ENCODE peak calls at places on chromosomes 11 and 22, in five cellular contexts. Q is GM23338, P is heart right ventricle, V is AG10803, C is left ventricle myocardium inferior. K is an unnamed sample.
A peak's percentile ranks its signal among the peaks of the same experiment; 100 is the strongest.

GRCh38 chr11:574632-575323 is 1.5 kb upstream of the PHRF1 start:
- DNase-seq in P (no peak), V (no peak), C (no peak), Q (no peak), K (no peak)

GRCh38 chr22:25112538-25113253 is 87.0 kb upstream of the CRYBB3 start:
- DNase-seq in C (no peak), Q (no peak), V (no peak), P (no peak), K (no peak)

GRCh38 chr11:128732471-128733277 is 38.8 kb downstream of the FLI1 start:
- DNase-seq in V (no peak), Q (no peak), P (no peak), C (no peak), K (no peak)

GRCh38 chr22:34976474-34976873 is 89.5 kb upstream of the ISX start:
- DNase-seq in P (no peak), V (no peak), C (no peak), Q (no peak), K (no peak)

GRCh38 chr22:40728731-40729189 is 49.5 kb downstream of the MCHR1 start:
- DNase-seq in Q (no peak), P (no peak), V (peak; percentile 46), C (no peak), K (no peak)

GRCh38 chr11:122178795-122179194 is 62.8 kb upstream of the BLID start:
- DNase-seq in Q (no peak), V (no peak), C (no peak), P (no peak), K (no peak)

GRCh38 chr11:68053117-68053516 is 14.3 kb downstream of the TCIRG1 start:
- DNase-seq in P (no peak), V (no peak), Q (no peak), C (no peak), K (no peak)

GRCh38 chr11:108135845-108136599 is 14.7 kb downstream of the ACAT1 start:
- DNase-seq in P (no peak), Q (no peak), C (no peak), V (peak; percentile 66), K (no peak)

GRCh38 chr11:5521540-5521939 is 5.0 kb upstream of the UBQLNL start:
- DNase-seq in P (no peak), V (no peak), Q (no peak), C (no peak), K (no peak)

GRCh38 chr11:119874660-119875238 is 145.7 kb upstream of the NECTIN1 start:
- DNase-seq in Q (no peak), C (no peak), V (no peak), P (no peak), K (no peak)

DNA sequence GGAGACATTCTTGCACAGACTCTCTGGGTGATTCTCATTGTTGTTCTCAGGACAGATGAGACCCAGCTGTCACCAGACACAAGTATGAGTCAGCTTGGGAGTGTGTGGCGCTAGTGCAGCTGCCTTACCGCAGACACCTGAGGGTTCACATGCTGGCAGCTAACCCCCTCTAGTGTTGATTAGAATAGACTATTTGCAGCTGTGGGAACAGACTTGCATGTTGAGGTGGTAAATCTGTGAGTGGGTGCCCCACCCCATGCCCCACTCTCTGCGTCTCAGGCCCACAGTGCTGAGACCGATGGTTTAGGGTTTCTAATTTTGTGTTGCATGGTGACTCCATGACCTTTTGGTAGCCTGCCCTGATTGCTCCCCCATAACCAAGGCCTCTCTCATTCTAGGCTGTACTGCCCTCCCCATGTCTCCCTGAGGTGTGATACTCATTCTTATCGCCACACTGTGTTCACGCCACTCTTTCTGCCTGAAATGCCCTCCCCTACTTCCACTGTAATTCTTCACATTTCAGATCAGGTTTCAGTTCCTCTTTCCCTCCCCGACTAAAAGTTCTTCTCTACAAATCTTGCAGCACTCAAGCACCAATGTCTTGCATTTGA is 73.7 kb upstream of the KIRREL3 start:
- DNase-seq in P (no peak), C (no peak), V (peak; percentile 92), Q (peak; percentile 50), K (no peak)
- TF ChIP-seq CTCF in P (no peak), C (no peak), V (peak; percentile 72), Q (peak; percentile 48), K (peak; percentile 51)

GRCh38 chr11:8323161-8323935 is 59.7 kb upstream of the LMO1 start:
- DNase-seq in P (no peak), C (no peak), V (no peak), Q (no peak), K (no peak)

GRCh38 chr11:8317164-8317563 is 53.5 kb upstream of the LMO1 start:
- DNase-seq in P (no peak), V (no peak), C (no peak), Q (no peak), K (no peak)

GRCh38 chr11:8315463-8315862 is 51.8 kb upstream of the LMO1 start:
- DNase-seq in Q (no peak), C (no peak), P (no peak), V (no peak), K (no peak)

GRCh38 chr11:8321876-8322275 is 58.2 kb upstream of the LMO1 start:
- DNase-seq in C (no peak), P (no peak), Q (no peak), V (no peak), K (no peak)

DNA sequence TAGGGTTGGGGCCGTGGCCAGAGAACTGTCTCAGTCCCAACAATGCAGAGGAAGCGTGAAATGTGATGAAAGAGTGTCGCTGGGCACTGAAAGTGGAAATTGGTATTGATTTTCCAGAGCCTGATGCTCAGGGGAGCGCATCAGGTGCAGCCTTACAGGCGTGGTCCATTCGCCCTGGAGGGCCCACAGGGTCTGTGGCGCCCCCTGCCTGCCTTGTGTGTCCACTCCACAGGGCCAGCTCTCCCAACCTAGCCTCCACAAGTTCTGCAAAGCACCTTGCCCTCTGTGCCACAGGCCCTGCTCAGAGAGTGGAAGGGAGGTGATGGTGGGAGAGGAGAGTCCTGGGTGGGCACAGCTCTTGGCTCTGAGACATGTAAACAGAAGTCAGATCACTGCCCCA is 54.9 kb upstream of the LMO1 start:
- DNase-seq in Q (peak; percentile 87), V (no peak), P (no peak), C (no peak), K (no peak)
- TF ChIP-seq CTCF in Q (peak; percentile 74), V (no peak), P (peak; percentile 43), C (peak; percentile 38), K (peak; percentile 48)

GRCh38 chr11:48210052-48210451 is 6.6 kb upstream of the OR4B1 start:
- DNase-seq in Q (peak; percentile 1), V (peak; percentile 20), C (no peak), P (no peak), K (no peak)
- TF ChIP-seq CTCF in Q (peak; percentile 26), V (peak; percentile 25), C (peak; percentile 21), P (peak; percentile 18), K (no peak)

DNA sequence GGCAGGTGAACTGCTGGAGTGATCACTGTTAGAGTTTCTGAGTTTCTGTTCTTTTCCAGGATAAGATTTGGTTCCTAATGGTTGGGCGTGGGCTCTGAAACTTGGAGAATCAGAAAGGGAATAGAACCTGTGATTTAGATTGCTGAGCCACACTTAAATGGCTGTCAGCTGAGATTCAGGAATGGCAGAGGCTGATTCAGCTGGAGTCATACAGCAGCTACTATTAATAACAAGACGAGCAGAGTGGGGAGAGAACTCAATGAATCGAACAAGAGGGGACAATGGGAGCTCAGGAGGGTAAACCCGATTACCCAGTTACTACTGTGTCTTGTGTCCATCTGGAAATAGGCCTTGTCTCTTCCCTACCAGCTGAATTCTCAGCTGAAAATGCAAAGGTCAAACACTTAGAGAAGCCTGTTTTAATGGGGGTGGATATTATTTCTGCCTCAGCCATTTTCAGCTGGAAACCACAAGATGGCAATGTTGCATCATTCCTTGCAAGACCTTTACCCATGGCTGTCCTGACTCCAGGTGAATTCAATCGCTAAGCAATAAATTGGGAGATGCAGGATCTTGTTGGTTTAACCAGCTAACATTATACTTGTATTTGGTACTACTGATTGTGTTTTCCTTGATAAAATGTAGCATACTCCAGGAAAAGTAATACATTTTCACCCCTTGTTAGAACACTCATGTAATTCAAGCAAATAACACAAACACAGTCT is 104.5 kb upstream of the RAG2 start:
- DNase-seq in V (peak; percentile 58), P (no peak), Q (peak; percentile 85), C (no peak), K (peak; percentile 14)
- TF ChIP-seq CTCF in V (peak; percentile 86), P (peak; percentile 84), Q (peak; percentile 94), C (peak; percentile 83), K (peak; percentile 90)